ENCODE peak calls at places on chromosomes 12 and 14, in ten cellular contexts. A is left ventricle myocardium superior; H is central memory CD8-positive, alpha-beta T cell; W is upper lobe of right lung; J is memory B cell; L is naive B cell; C is heart left ventricle; T is aorta; O is activated T-cell treated with anti-CD3 and anti-CD28 coated beads, Interleukin-2, amount 50 U/mL, for 72 hours; K is effector memory CD8-positive, alpha-beta T cell. I is an unnamed sample.

GRCh38 chr14:68711551-68712437 is 81.1 kb downstream of the ZFP36L1 start:
- ATAC-seq in A (no peak), H (peak), W (no peak), J (no peak), L (no peak), C (no peak), T (no peak), O (peak), K (peak), I (no peak)

GRCh38 chr12:107549786-107550480 is 135.7 kb upstream of the PWP1 start:
- ATAC-seq in A (no peak), H (no peak), W (no peak), J (no peak), L (no peak), C (no peak), T (no peak), O (no peak), K (no peak), I (no peak)

GRCh38 chr12:114656906-114657596 is 26.9 kb downstream of the TBX3 start:
- ATAC-seq in A (no peak), H (no peak), W (no peak), J (no peak), L (no peak), C (no peak), T (no peak), O (no peak), K (no peak), I (no peak)

GRCh38 chr14:89654998-89655397 is 238.0 kb upstream of the FOXN3 start:
- ATAC-seq in A (no peak), H (no peak), W (no peak), J (no peak), L (no peak), C (no peak), T (no peak), O (no peak), K (no peak), I (no peak)

GRCh38 chr14:63787995-63788946 is 60.4 kb upstream of the SGPP1 start:
- ATAC-seq in A (peak), H (no peak), W (peak), J (no peak), L (no peak), C (peak), T (peak), O (no peak), K (no peak), I (no peak)

GRCh38 chr12:69247253-69248018 is 8.1 kb downstream of the CPSF6 start:
- ATAC-seq in A (no peak), H (no peak), W (no peak), J (no peak), L (no peak), C (no peak), T (no peak), O (peak), K (no peak), I (no peak)

GRCh38 chr12:112001555-112001954 is 11.4 kb downstream of the TMEM116 start:
- ATAC-seq in A (no peak), H (no peak), W (no peak), J (no peak), L (no peak), C (no peak), T (peak), O (peak), K (peak), I (no peak)

GRCh38 chr14:21525995-21526671 is at the start of gene SALL2:
- ATAC-seq in A (peak), H (peak), W (peak), J (peak), L (peak), C (peak), T (peak), O (peak), K (peak), I (peak)

GRCh38 chr12:3128498-3129293 is 51.5 kb downstream of the TSPAN9 start:
- ATAC-seq in A (no peak), H (no peak), W (no peak), J (no peak), L (no peak), C (no peak), T (no peak), O (no peak), K (no peak), I (no peak)

GRCh38 chr12:67534671-67535070 is 113.9 kb upstream of the DYRK2 start:
- ATAC-seq in A (peak), H (no peak), W (no peak), J (no peak), L (no peak), C (peak), T (peak), O (no peak), K (no peak), I (no peak)

GRCh38 chr12:48029811-48030650 is 25.8 kb upstream of the COL2A1 start:
- ATAC-seq in A (peak), H (no peak), W (no peak), J (no peak), L (no peak), C (peak), T (no peak), O (no peak), K (no peak), I (peak)

GRCh38 chr12:1707051-1707450 is 16.2 kb downstream of the ADIPOR2 start:
- ATAC-seq in A (no peak), H (no peak), W (no peak), J (no peak), L (no peak), C (no peak), T (no peak), O (no peak), K (no peak), I (no peak)

GRCh38 chr12:25005376-25005775 is 56.5 kb upstream of the BCAT1 start:
- ATAC-seq in A (no peak), H (no peak), W (no peak), J (peak), L (peak), C (no peak), T (no peak), O (no peak), K (no peak), I (no peak)

GRCh38 chr14:34120185-34120977 is 169.5 kb upstream of the EGLN3 start:
- ATAC-seq in A (peak), H (no peak), W (no peak), J (no peak), L (no peak), C (peak), T (no peak), O (peak), K (no peak), I (no peak)

GRCh38 chr12:69987453-69988102 is 162.6 kb downstream of the MYRFL start:
- ATAC-seq in A (peak), H (no peak), W (peak), J (no peak), L (no peak), C (peak), T (peak), O (no peak), K (no peak), I (peak)

GRCh38 chr14:20692111-20692751 is 3.7 kb downstream of the ANG start:
- ATAC-seq in A (no peak), H (no peak), W (no peak), J (no peak), L (no peak), C (no peak), T (no peak), O (peak), K (no peak), I (no peak)

GRCh38 chr12:108033091-108033490 is 96.0 kb upstream of the WSCD2 start:
- ATAC-seq in A (no peak), H (no peak), W (no peak), J (no peak), L (no peak), C (no peak), T (no peak), O (no peak), K (no peak), I (no peak)

GRCh38 chr12:117402363-117402762 is 40.9 kb upstream of the NOS1 start:
- ATAC-seq in A (no peak), H (no peak), W (no peak), J (no peak), L (no peak), C (no peak), T (no peak), O (no peak), K (no peak), I (no peak)

GRCh38 chr12:116382456-116382902 is 105.0 kb upstream of the MED13L start:
- ATAC-seq in A (no peak), H (no peak), W (no peak), J (no peak), L (no peak), C (no peak), T (no peak), O (no peak), K (no peak), I (no peak)

GRCh38 chr12:1108276-1108675 is 117.3 kb downstream of the ERC1 start:
- ATAC-seq in A (no peak), H (no peak), W (peak), J (peak), L (peak), C (no peak), T (no peak), O (peak), K (no peak), I (no peak)

GRCh38 chr12:110421701-110422100 is 18.2 kb upstream of the ANAPC7 start:
- ATAC-seq in A (no peak), H (no peak), W (no peak), J (no peak), L (no peak), C (no peak), T (no peak), O (no peak), K (no peak), I (no peak)

GRCh38 chr12:96395236-96395635 is 5.0 kb downstream of the CDK17 start:
- ATAC-seq in A (no peak), H (no peak), W (no peak), J (no peak), L (no peak), C (no peak), T (no peak), O (no peak), K (no peak), I (no peak)

GRCh38 chr14:91866061-91866460 is 1.3 kb downstream of the TC2N start:
- ATAC-seq in A (no peak), H (no peak), W (peak), J (no peak), L (no peak), C (no peak), T (no peak), O (peak), K (peak), I (no peak)

GRCh38 chr14:99609245-99610117 is 5.5 kb upstream of the CCDC85C start:
- ATAC-seq in A (no peak), H (no peak), W (peak), J (no peak), L (no peak), C (no peak), T (no peak), O (no peak), K (no peak), I (no peak)

GRCh38 chr14:65054471-65055085 is 47.7 kb downstream of the MAX start:
- ATAC-seq in A (peak), H (no peak), W (peak), J (no peak), L (peak), C (peak), T (no peak), O (no peak), K (no peak), I (no peak)

GRCh38 chr12:124005736-124006581 is 32.9 kb downstream of the ZNF664 start:
- ATAC-seq in A (no peak), H (no peak), W (peak), J (peak), L (peak), C (no peak), T (no peak), O (peak), K (no peak), I (no peak)

GRCh38 chr12:104384141-104384880 is 72.4 kb upstream of the CHST11 start:
- ATAC-seq in A (no peak), H (no peak), W (no peak), J (no peak), L (no peak), C (no peak), T (no peak), O (peak), K (no peak), I (no peak)

I was measured in gastroesophageal sphincter.